ENCODE peak calls at places on chromosomes 1 and 21, in nine cellular contexts. K is upper lobe of left lung, D is A549, U is GM12891, X is K562, M is HCT116, V is IMR-90, Q is GM12892, L is adrenal gland. W is an unnamed sample.

GRCh38 chr1:24362982-24363614 is 43.9 kb downstream of the GRHL3 start:
- DNase-seq in K (no peak), D (no peak), U (no peak), X (no peak), M (peak), V (peak), Q (no peak), L (no peak), W (no peak)

GRCh38 chr1:23125489-23125888 is 43.2 kb downstream of the LUZP1 start:
- DNase-seq in K (no peak), D (no peak), U (no peak), X (no peak), M (no peak), V (no peak), Q (no peak), L (no peak), W (no peak)

GRCh38 chr21:26769613-26770188 is 75.5 kb downstream of the ADAMTS1 start:
- DNase-seq in K (no peak), D (no peak), U (no peak), X (no peak), M (no peak), V (peak), Q (no peak), L (no peak), W (peak)

GRCh38 chr1:89812992-89813391 is 7.8 kb upstream of the LRRC8D start:
- DNase-seq in K (no peak), D (no peak), U (no peak), X (no peak), M (no peak), V (peak), Q (no peak), L (no peak), W (no peak)

GRCh38 chr1:164466429-164466828 is 92.6 kb upstream of the PBX1 start:
- DNase-seq in K (no peak), D (no peak), U (no peak), X (no peak), M (no peak), V (no peak), Q (no peak), L (no peak), W (no peak)

GRCh38 chr1:225882008-225882698 is at the start of gene TMEM63A:
- DNase-seq in K (peak), D (peak), U (peak), X (peak), M (peak), V (peak), Q (peak), L (peak), W (peak)

GRCh38 chr1:231626951-231627614 is 493 bp downstream of the DISC1 start:
- DNase-seq in K (peak), D (peak), U (peak), X (no peak), M (no peak), V (peak), Q (peak), L (peak), W (no peak)

GRCh38 chr1:88595355-88595754 is 88.7 kb upstream of the PKN2 start:
- DNase-seq in K (no peak), D (no peak), U (no peak), X (peak), M (peak), V (peak), Q (no peak), L (no peak), W (peak)

GRCh38 chr21:45876381-45877159 is 105.0 kb upstream of the COL6A1 start:
- DNase-seq in K (no peak), D (no peak), U (no peak), X (no peak), M (no peak), V (no peak), Q (no peak), L (no peak), W (no peak)

GRCh38 chr1:203083463-203083921 is 2.3 kb downstream of the MYOG start:
- DNase-seq in K (no peak), D (no peak), U (no peak), X (peak), M (no peak), V (no peak), Q (no peak), L (peak), W (no peak)

GRCh38 chr1:204465469-204466415 is 28.9 kb downstream of the PIK3C2B start:
- DNase-seq in K (no peak), D (no peak), U (peak), X (peak), M (no peak), V (no peak), Q (no peak), L (no peak), W (peak)

GRCh38 chr1:112272101-112272772 is 123.8 kb upstream of the CTTNBP2NL start:
- DNase-seq in K (no peak), D (no peak), U (no peak), X (no peak), M (no peak), V (no peak), Q (no peak), L (no peak), W (no peak)

GRCh38 chr1:21212126-21212525 is 35.4 kb upstream of the EIF4G3 start:
- DNase-seq in K (no peak), D (no peak), U (no peak), X (no peak), M (no peak), V (peak), Q (no peak), L (no peak), W (no peak)

GRCh38 chr1:91075233-91076135 is 53.6 kb upstream of the ZNF644 start:
- DNase-seq in K (no peak), D (no peak), U (no peak), X (no peak), M (no peak), V (no peak), Q (no peak), L (no peak), W (no peak)

GRCh38 chr1:61757945-61758344 is 15.7 kb downstream of the PATJ start:
- DNase-seq in K (no peak), D (no peak), U (no peak), X (no peak), M (no peak), V (peak), Q (no peak), L (no peak), W (no peak)

GRCh38 chr1:9684806-9685205 is 33.3 kb downstream of the PIK3CD start:
- DNase-seq in K (no peak), D (no peak), U (no peak), X (no peak), M (no peak), V (no peak), Q (no peak), L (no peak), W (no peak)

GRCh38 chr1:194833111-194833510 is 1646.7 kb upstream of the B3GALT2 start:
- DNase-seq in K (no peak), D (no peak), U (no peak), X (no peak), M (no peak), V (no peak), Q (no peak), L (no peak), W (no peak)
- TF ChIP-seq POLR2A in K (no peak), D (no peak), U (no peak), X (no peak), M (no peak), V (no peak), Q (no peak), L (no peak), W (no peak)

DNA sequence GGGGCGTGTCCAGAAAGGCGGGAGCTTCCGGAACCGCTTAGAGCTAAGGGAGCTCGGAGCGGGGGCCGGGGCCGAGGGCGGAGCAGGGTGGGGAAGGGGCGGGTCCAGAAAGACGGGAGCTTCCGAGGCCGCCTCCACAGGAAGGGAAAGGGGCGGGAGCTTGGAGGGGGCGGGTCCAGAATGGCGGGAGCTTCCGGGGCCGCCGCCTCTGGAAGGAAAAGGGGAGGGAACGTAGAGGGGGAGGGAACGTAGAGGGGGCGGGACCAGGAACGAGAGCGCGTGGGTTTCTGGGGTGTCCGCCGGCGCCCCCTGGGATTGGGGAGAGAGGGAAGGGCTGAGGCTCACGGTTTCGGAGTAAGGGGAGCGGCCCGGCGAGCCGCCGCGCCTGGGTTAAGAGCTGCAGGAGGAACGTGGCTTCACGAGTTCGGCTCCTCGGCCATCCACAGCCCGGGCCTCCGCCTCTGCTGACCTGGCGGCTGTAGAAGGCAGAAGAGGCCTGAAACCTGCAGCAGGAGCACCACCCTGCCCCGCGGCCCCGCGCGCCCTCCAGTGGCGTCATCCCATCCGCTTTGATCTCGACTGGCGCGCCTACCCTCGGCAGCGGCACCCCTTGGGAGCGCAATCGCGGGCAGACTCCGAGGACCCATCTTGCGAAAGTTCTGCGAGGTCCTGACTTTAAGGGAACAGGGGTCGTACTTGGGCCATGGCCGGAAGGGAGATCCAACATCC is 22.9 kb upstream of the HPDL start:
- DNase-seq in K (peak), D (peak), U (peak), X (peak), M (peak), V (peak), Q (peak), L (peak), W (peak)
- TF ChIP-seq POLR2A in K (peak), D (peak), U (peak), X (peak), M (peak), V (peak), Q (peak), L (peak), W (peak)

GRCh38 chr1:235328271-235329138 is at the start of gene GGPS1:
- DNase-seq in K (peak), D (peak), U (peak), X (peak), M (peak), V (peak), Q (peak), L (peak), W (peak)
- TF ChIP-seq POLR2A in K (peak), D (peak), U (peak), X (peak), M (peak), V (peak), Q (peak), L (peak), W (peak)

DNA sequence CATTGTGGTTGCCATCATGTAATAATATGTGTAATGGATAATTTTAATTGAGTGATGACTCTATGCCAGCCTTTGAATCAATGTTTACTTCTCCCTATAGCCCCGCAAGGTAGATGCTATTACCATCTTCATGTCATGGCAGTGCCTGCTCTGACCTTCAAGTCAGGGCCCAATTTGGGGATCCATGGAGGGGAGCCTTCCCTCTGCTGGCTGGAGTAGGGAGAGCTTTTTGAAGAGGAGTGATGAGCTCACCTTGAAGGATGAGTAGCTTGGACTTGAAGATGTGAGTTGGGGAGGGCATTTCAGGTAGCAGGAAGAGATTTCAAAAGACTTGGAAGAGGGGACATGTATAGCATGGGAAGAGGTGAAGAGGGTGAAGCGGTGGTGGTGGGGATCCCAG is 189.2 kb downstream of the FOXD2 start:
- DNase-seq in K (no peak), D (no peak), U (no peak), X (no peak), M (no peak), V (no peak), Q (no peak), L (no peak), W (no peak)
- TF ChIP-seq POLR2A in K (no peak), D (no peak), U (no peak), X (no peak), M (no peak), V (no peak), Q (no peak), L (no peak), W (no peak)

GRCh38 chr1:33433509-33434362 is 2.8 kb upstream of the PHC2 start:
- DNase-seq in K (peak), D (peak), U (no peak), X (no peak), M (peak), V (peak), Q (no peak), L (peak), W (no peak)
- TF ChIP-seq POLR2A in K (no peak), D (no peak), U (no peak), X (no peak), M (no peak), V (no peak), Q (no peak), L (no peak), W (no peak)

GRCh38 chr1:200908158-200908868 is 13.6 kb downstream of the INAVA start:
- DNase-seq in K (no peak), D (no peak), U (no peak), X (no peak), M (no peak), V (no peak), Q (no peak), L (no peak), W (no peak)
- TF ChIP-seq POLR2A in K (no peak), D (no peak), U (no peak), X (no peak), M (no peak), V (no peak), Q (no peak), L (no peak), W (no peak)

DNA sequence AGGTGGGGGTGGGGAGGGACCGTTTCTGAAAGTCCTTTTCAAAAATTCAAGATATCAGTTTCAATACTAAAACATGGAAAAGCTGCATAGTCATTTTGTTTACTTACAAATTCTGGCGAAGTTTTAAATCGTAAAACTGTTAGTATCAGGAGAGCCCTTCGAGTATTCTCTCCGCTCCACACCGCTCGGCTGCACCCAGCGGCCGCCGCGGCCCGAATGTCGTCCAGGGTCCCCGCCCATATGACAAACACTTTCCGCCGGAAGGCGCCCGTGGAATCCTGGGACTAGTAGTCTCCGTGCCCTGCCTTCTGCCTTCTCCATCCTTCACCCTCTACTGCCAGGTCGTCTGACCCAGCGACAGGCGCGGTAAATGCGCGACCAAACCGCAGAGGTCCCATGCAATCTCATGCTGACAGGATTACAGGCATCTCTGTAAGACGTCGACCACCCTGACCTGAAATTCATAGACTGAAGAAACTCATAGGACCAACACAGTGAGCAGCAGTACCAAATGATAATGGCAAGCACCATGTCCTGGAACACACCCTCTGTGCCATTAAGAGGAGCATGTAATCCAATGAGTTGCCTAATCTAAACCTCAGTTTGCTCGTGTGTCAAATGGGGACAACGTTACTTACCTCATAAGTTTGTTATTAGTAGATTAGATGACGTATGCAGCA is at the start of gene TOR1AIP2:
- DNase-seq in K (peak), D (peak), U (peak), X (peak), M (peak), V (peak), Q (peak), L (peak), W (peak)
- TF ChIP-seq POLR2A in K (peak), D (peak), U (peak), X (peak), M (peak), V (peak), Q (peak), L (peak), W (peak)

GRCh38 chr1:207033302-207033701 is 746 bp upstream of the C1orf116 start:
- DNase-seq in K (no peak), D (no peak), U (no peak), X (no peak), M (no peak), V (no peak), Q (no peak), L (no peak), W (no peak)

GRCh38 chr1:207031016-207031415 is 1.5 kb downstream of the C1orf116 start:
- DNase-seq in K (no peak), D (no peak), U (no peak), X (no peak), M (no peak), V (no peak), Q (no peak), L (no peak), W (no peak)

GRCh38 chr1:207034208-207034607 is 1.7 kb upstream of the C1orf116 start:
- DNase-seq in K (no peak), D (no peak), U (no peak), X (peak), M (no peak), V (no peak), Q (no peak), L (no peak), W (peak)

GRCh38 chr1:207031632-207032258 is 811 bp downstream of the C1orf116 start:
- DNase-seq in K (no peak), D (no peak), U (no peak), X (no peak), M (no peak), V (no peak), Q (no peak), L (no peak), W (no peak)

DNA sequence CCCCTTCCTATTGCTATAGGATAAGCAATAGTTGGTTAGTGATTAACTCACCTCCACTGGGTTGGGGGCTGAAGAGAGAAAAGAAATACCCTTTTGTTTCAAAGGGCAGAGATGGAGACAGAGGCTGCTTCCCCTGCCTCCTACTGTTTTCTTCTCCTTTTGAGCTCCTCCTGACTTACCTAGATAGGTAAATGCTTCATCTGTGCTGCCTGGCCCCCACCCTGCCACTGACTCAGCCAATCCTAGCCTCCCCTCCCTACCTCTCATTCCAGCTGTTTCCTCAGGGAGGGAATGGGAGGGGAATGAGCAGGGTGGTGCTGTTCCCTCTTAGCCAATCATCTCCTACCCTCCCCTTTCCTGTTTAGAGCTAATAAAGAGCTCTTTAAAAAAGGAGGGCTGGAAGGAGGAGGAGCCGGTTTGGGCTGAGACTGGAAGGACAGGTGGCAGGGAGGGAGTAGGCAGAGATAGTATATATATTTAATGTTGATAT is at the start of gene C1orf116:
- DNase-seq in K (peak), D (peak), U (no peak), X (peak), M (peak), V (no peak), Q (no peak), L (no peak), W (no peak)
- TF ChIP-seq POLR2A in K (peak), D (no peak), U (no peak), X (no peak), M (no peak), V (no peak), Q (no peak), L (no peak), W (no peak)

W was measured in erythroblast.